ENCODE peak calls at places on chromosomes 3 and 15, in five cellular contexts. D is mesenchymal stem cell, Q is H1, Y is fibroblast of lung, L is hepatocyte. J is an unnamed sample.
A peak's percentile ranks its signal among the peaks of the same experiment; 100 is the strongest.

GRCh38 chr3:22960326-22960984 is 242.7 kb upstream of the UBE2E2 start:
- DNase-seq in D (peak; percentile 42), Q (no peak), Y (peak; percentile 70), L (peak; percentile 72), J (peak; percentile 66)

GRCh38 chr15:27492021-27492621 is 521.1 kb downstream of the GABRG3 start:
- DNase-seq in D (no peak), Q (no peak), Y (peak; percentile 41), L (no peak), J (peak; percentile 59)

GRCh38 chr3:119221779-119222320 is 18.8 kb downstream of the B4GALT4 start:
- DNase-seq in D (no peak), Q (no peak), Y (no peak), L (no peak), J (no peak)

GRCh38 chr3:49607796-49608195 is 53.5 kb downstream of the BSN start:
- DNase-seq in D (no peak), Q (no peak), Y (no peak), L (no peak), J (no peak)

GRCh38 chr15:75348034-75348562 is 1.3 kb downstream of the NEIL1 start:
- DNase-seq in D (peak; percentile 8), Q (no peak), Y (no peak), L (peak; percentile 29), J (peak; percentile 49)

GRCh38 chr15:72229947-72230196 is 1.1 kb downstream of the PKM start:
- DNase-seq in D (no peak), Q (no peak), Y (no peak), L (no peak), J (no peak)

GRCh38 chr3:124887996-124888298 is 782 bp upstream of the ITGB5 start:
- DNase-seq in D (no peak), Q (no peak), Y (no peak), L (no peak), J (no peak)

GRCh38 chr3:126125341-126125740 is 41.4 kb upstream of the SLC41A3 start:
- DNase-seq in D (no peak), Q (no peak), Y (no peak), L (no peak), J (no peak)

GRCh38 chr3:196499061-196499460 is 4.5 kb downstream of the RNF168 start:
- DNase-seq in D (peak; percentile 75), Q (no peak), Y (peak; percentile 23), L (peak; percentile 11), J (no peak)

GRCh38 chr3:194687638-194688206 is 2.0 kb downstream of the FAM43A start:
- DNase-seq in D (peak; percentile 86), Q (peak; percentile 51), Y (peak; percentile 66), L (peak; percentile 87), J (peak; percentile 96)

DNA sequence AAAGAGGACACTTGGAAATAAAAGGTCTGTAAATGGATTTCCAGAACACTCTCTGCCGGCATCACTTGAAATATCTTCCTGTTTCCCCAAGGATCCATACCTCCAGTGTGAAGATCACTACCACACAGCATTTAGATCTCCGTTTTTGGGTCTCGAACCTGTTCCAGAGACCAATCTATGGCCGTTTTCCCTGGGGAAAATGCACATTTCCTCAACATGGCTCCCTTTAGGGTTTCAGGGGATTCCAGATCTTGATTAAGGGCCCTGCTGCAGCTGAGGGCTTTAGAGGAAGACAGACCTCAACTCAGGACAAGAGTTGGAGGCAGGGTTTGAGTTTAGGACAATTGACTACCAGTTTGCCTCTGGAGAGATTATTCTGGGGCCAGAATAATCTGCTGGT is 2.1 kb downstream of the CTSH start:
- DNase-seq in D (no peak), Q (no peak), Y (no peak), L (no peak), J (no peak)
- H3K4me3 ChIP-seq in D (no peak overlapping the region), Q (no peak overlapping the region), Y (no peak overlapping the region), L (no peak overlapping the region), J (no peak overlapping the region)

DNA sequence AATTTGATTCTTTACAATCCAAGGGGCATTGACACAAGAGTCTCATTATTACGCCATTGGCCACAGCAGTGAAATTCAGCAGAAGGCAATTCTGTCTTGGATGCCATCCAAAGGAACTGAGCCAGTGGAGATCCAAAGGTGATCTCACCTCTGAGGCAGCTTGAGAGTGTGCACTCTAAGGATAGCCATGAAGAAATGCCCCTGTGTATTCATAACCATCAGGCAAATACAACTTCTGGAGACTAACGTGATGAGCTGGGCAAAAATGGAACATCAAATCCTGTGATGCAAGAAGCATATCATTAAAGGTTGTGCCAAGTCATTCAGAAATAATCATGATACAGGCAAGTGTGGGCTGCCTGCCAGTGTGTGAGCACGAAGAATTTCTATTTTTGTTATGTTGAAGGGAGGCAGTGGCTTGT is 41.4 kb downstream of the ROBO2 start:
- DNase-seq in D (no peak), Q (no peak), Y (peak; percentile 77), L (peak; percentile 67), J (no peak)
- H2AFZ ChIP-seq in D (no peak overlapping the region), Q (no peak overlapping the region), Y (no peak overlapping the region), L (no peak overlapping the region), J (no peak overlapping the region)

GRCh38 chr3:62374375-62374876 is 1.1 kb upstream of the FEZF2 start:
- DNase-seq in D (peak; percentile 23), Q (no peak), Y (peak; percentile 45), L (no peak), J (peak; percentile 87)
- H3K4me3 ChIP-seq in D (peak overlapping the region; percentile 82), Q (peak overlapping the region; percentile 19), Y (peak overlapping the region; percentile 43), L (peak overlapping the region; percentile 13), J (peak overlapping the region; percentile 46)

DNA sequence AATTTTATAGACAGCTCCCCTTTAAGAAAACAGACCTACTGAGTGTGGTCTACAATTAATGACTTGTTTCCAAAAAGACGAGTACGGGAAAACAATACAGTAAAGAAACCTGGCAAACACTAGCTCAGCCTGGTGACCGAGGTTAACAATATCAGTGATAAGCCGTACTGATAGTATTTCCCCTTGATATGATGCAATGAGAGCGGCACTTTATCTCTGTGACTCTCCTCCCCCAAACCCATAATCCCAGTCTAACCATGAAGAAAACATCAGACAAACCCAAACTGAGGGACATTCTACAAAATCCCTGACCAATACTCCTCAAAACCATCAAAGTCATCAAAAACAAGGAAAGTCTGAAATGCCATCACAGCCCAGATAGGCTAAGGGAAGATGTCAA is 8.2 kb downstream of the DENND4A start:
- DNase-seq in D (no peak), Q (no peak), Y (no peak), L (no peak), J (no peak)
- H2AFZ ChIP-seq in D (no peak overlapping the region), Q (no peak overlapping the region), Y (no peak overlapping the region), L (no peak overlapping the region), J (no peak overlapping the region)

GRCh38 chr15:52856286-52856685 is 66.2 kb upstream of the ONECUT1 start:
- DNase-seq in D (no peak), Q (no peak), Y (no peak), L (no peak), J (no peak)

GRCh38 chr15:52857937-52858336 is 67.8 kb upstream of the ONECUT1 start:
- DNase-seq in D (no peak), Q (no peak), Y (no peak), L (no peak), J (no peak)

GRCh38 chr15:52855157-52855556 is 65.0 kb upstream of the ONECUT1 start:
- DNase-seq in D (no peak), Q (no peak), Y (no peak), L (no peak), J (no peak)

GRCh38 chr15:52858388-52859176 is 68.4 kb upstream of the ONECUT1 start:
- DNase-seq in D (no peak), Q (no peak), Y (no peak), L (no peak), J (peak; percentile 36)

GRCh38 chr15:52857471-52857870 is 67.3 kb upstream of the ONECUT1 start:
- DNase-seq in D (no peak), Q (no peak), Y (no peak), L (no peak), J (peak; percentile 25)
- H3K4me3 ChIP-seq in D (no peak overlapping the region), Q (no peak overlapping the region), Y (no peak overlapping the region), L (no peak overlapping the region), J (no peak overlapping the region)

GRCh38 chr15:45654749-45655148 is 19.9 kb downstream of the SQOR start:
- DNase-seq in D (no peak), Q (no peak), Y (no peak), L (no peak), J (no peak)
- H2AFZ ChIP-seq in D (no peak overlapping the region), Q (no peak overlapping the region), Y (no peak overlapping the region), L (no peak overlapping the region), J (peak overlapping the region; percentile 15)

DNA sequence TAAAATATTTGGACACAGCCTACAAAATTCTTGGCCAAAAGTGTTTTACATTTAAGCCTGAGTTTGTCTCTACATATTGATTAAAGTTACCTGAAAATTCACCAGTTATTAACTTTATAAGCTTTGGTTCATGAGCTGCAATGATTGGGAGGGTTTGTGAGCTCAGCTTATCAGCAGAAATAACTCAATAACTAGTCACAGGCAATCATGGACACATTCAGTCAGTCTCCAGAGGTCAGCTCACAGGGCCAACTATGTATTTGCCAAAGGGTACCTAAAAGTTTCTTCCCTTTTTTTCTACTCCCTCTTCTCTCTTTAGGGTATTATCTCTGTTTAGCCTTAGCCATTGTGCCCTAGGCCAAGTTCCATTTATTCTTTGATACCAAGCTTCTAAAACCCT is 145.9 kb downstream of the ZPLD1 start:
- DNase-seq in D (no peak), Q (no peak), Y (no peak), L (no peak), J (no peak)
- H3K4me3 ChIP-seq in D (no peak overlapping the region), Q (no peak overlapping the region), Y (no peak overlapping the region), L (no peak overlapping the region), J (no peak overlapping the region)

DNA sequence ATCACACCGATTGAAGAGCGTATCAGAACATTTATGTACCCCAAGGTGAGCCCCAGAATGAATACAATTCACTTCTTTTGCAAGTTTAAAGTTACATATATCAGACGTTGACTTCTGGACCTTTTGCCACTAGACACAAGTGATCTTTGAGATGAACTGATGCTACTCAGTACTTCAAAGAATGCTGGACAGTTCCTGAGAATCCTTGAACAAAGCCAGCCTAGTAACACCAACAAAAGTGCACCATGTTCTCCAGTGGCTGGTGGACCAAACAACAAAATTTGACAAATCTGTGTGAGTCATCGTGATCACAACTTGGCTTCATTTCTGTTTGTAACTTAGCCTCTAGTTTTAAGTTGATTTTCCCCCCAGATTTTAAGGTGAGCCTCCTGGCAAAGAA is 355.7 kb downstream of the SOX2 start:
- DNase-seq in D (no peak), Q (no peak), Y (no peak), L (no peak), J (no peak)
- H2AFZ ChIP-seq in D (no peak overlapping the region), Q (no peak overlapping the region), Y (no peak overlapping the region), L (no peak overlapping the region), J (no peak overlapping the region)

DNA sequence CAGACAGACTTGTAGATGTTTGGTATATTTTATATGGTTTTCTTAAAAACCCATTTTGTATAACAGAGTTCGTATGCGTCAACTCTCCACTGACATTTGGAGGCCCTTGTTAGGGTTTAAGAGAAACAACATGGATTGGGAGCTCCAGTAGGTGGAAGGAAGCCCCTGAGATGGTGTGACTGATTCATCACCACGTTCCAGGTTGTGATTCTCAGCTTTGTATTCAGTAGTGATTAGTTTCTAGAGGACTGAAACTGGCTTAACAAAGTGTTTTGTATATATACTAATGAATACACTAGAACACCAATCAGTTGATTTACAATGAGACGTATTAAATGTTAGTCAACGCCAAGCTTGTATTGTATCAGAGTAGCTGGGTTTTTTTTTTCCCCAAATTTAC is 33.9 kb downstream of the SNRK start:
- DNase-seq in D (no peak), Q (no peak), Y (no peak), L (no peak), J (no peak)
- H3K4me3 ChIP-seq in D (no peak overlapping the region), Q (no peak overlapping the region), Y (no peak overlapping the region), L (no peak overlapping the region), J (no peak overlapping the region)

GRCh38 chr3:151813777-151814176 is at the start of gene AADAC:
- DNase-seq in D (no peak), Q (no peak), Y (peak; percentile 42), L (no peak), J (no peak)
- H2AFZ ChIP-seq in D (no peak within 1 kb of the TSS), Q (no peak within 1 kb of the TSS), Y (no peak within 1 kb of the TSS), L (no peak within 1 kb of the TSS), J (no peak within 1 kb of the TSS)

J was measured in neural progenitor cell.